ENCODE peak calls at places on chromosome 16, in four cellular contexts. S, G, K and R are unnamed samples.

GRCh38 chr16:11916524-11917285 is 949 bp upstream of the GSPT1 start:
- DNase-seq in S (no peak), G (no peak), K (peak; percentile 86), R (no peak)

GRCh38 chr16:14132696-14133048 is 61.6 kb downstream of the MRTFB start:
- DNase-seq in S (no peak), G (no peak), K (no peak), R (no peak)

GRCh38 chr16:6446370-6446769 is 886.3 kb upstream of the RBFOX1 start:
- DNase-seq in S (no peak), G (no peak), K (peak; percentile 5), R (no peak)

GRCh38 chr16:17318200-17318599 is 152.6 kb downstream of the XYLT1 start:
- DNase-seq in S (no peak), G (no peak), K (no peak), R (no peak)

GRCh38 chr16:90046971-90047713 is 27.9 kb upstream of the DBNDD1 start:
- DNase-seq in S (no peak), G (no peak), K (no peak), R (peak; percentile 38)

GRCh38 chr16:76311260-76311659 is 34.1 kb downstream of the CNTNAP4 start:
- DNase-seq in S (no peak), G (no peak), K (no peak), R (no peak)

GRCh38 chr16:30104492-30104891 is 8.5 kb upstream of the YPEL3 start:
- DNase-seq in S (no peak), G (no peak), K (no peak), R (no peak)

GRCh38 chr16:26019885-26020284 is 328.1 kb downstream of the HS3ST4 start:
- DNase-seq in S (no peak), G (no peak), K (no peak), R (no peak)

GRCh38 chr16:64900517-64900916 is 221.3 kb downstream of the CDH11 start:
- DNase-seq in S (no peak), G (no peak), K (no peak), R (no peak)

GRCh38 chr16:15782573-15783365 is 74.1 kb downstream of the MYH11 start:
- DNase-seq in S (no peak), G (no peak), K (peak; percentile 16), R (no peak)

GRCh38 chr16:56679813-56680212 is 2.5 kb upstream of the MT1X start:
- DNase-seq in S (no peak), G (no peak), K (peak; percentile 47), R (no peak)

GRCh38 chr16:54817432-54817831 is 113.2 kb upstream of the IRX5 start:
- DNase-seq in S (no peak), G (no peak), K (peak; percentile 11), R (no peak)

GRCh38 chr16:67269766-67270165 is 9.6 kb upstream of the PLEKHG4 start:
- DNase-seq in S (no peak), G (no peak), K (peak; percentile 91), R (peak; percentile 33)

GRCh38 chr16:49460786-49461470 is 87.3 kb downstream of the C16orf78 start:
- DNase-seq in S (no peak), G (no peak), K (no peak), R (no peak)